ENCODE peak calls at places on chromosomes 13 and 19, in four cellular contexts. F is DND-41, I is brain microvascular endothelial cell, D is IMR-90. V is an unnamed sample.

GRCh38 chr19:51690359-51691121 is 2.6 kb upstream of the SPACA6 start:
- DNase-seq in F (no peak), I (peak; percentile 59), D (peak; percentile 68), V (no peak)

GRCh38 chr13:45219123-45219891 is 18.5 kb upstream of the KCTD4 start:
- DNase-seq in F (no peak), I (no peak), D (no peak), V (peak; percentile 41)

GRCh38 chr13:59755647-59756290 is 408.0 kb downstream of the DIAPH3 start:
- DNase-seq in F (no peak), I (no peak), D (no peak), V (peak; percentile 45)

GRCh38 chr13:41931337-41931736 is 29.6 kb downstream of the VWA8 start:
- DNase-seq in F (no peak), I (no peak), D (peak; percentile 69), V (no peak)

GRCh38 chr13:98279473-98280175 is 102.6 kb upstream of the RNF113B start:
- DNase-seq in F (peak; percentile 4), I (no peak), D (no peak), V (no peak)

GRCh38 chr13:50357586-50358118 is 342.4 kb downstream of the KCNRG start:
- DNase-seq in F (no peak), I (peak; percentile 83), D (peak; percentile 93), V (peak; percentile 34)

GRCh38 chr19:7888145-7888825 is at the start of gene LRRC8E:
- DNase-seq in F (no peak), I (peak; percentile 64), D (peak; percentile 55), V (no peak)

GRCh38 chr19:42081584-42082258 is 5.8 kb downstream of the ZNF574 start:
- DNase-seq in F (no peak), I (peak; percentile 43), D (peak; percentile 65), V (no peak)

GRCh38 chr13:111981446-111982165 is 85.3 kb upstream of the SOX1 start:
- DNase-seq in F (no peak), I (no peak), D (no peak), V (no peak)

GRCh38 chr19:51651216-51651846 is 4.7 kb upstream of the SIGLEC14 start:
- DNase-seq in F (no peak), I (no peak), D (no peak), V (no peak)

GRCh38 chr13:64850017-64850416 is 2380.1 kb downstream of the PCDH9 start:
- DNase-seq in F (no peak), I (no peak), D (no peak), V (no peak)

GRCh38 chr13:77698211-77699058 is 948 bp downstream of the SLAIN1 start:
- DNase-seq in F (peak; percentile 48), I (no peak), D (no peak), V (no peak)

GRCh38 chr13:44770951-44771350 is 194.8 kb upstream of the TSC22D1 start:
- DNase-seq in F (no peak), I (no peak), D (no peak), V (no peak)

GRCh38 chr19:38852231-38853044 is 2.7 kb upstream of the HNRNPL start:
- DNase-seq in F (peak; percentile 51), I (peak; percentile 43), D (peak; percentile 79), V (no peak)

GRCh38 chr13:49749852-49750251 is 42.6 kb downstream of the KPNA3 start:
- DNase-seq in F (no peak), I (no peak), D (peak; percentile 63), V (peak; percentile 41)

GRCh38 chr13:41465215-41465907 is 8.0 kb downstream of the RGCC start:
- DNase-seq in F (peak; percentile 96), I (peak; percentile 85), D (peak; percentile 94), V (peak; percentile 59)

GRCh38 chr13:92346046-92346445 is 880.6 kb upstream of the GPC6 start:
- DNase-seq in F (no peak), I (no peak), D (no peak), V (no peak)

GRCh38 chr13:74795526-74795925 is 661.3 kb upstream of the KLF12 start:
- DNase-seq in F (no peak), I (no peak), D (no peak), V (no peak)

GRCh38 chr13:45621950-45622349 is 6.4 kb upstream of the ERICH6B start:
- DNase-seq in F (peak; percentile 40), I (no peak), D (no peak), V (no peak)

GRCh38 chr13:104984296-104984818 is 1551.1 kb downstream of the EFNB2 start:
- DNase-seq in F (peak; percentile 91), I (peak; percentile 81), D (peak; percentile 12), V (peak; percentile 2)

GRCh38 chr19:16355293-16356043 is 30.8 kb downstream of the KLF2 start:
- DNase-seq in F (no peak), I (peak; percentile 57), D (no peak), V (no peak)

GRCh38 chr13:111922086-111922485 is 144.9 kb upstream of the SOX1 start:
- DNase-seq in F (no peak), I (no peak), D (no peak), V (no peak)

GRCh38 chr13:36131215-36131930 is at the start of gene DCLK1:
- DNase-seq in F (no peak), I (peak; percentile 33), D (no peak), V (peak; percentile 4)

GRCh38 chr19:19062454-19063182 is 1.2 kb upstream of the SLC25A42 start:
- DNase-seq in F (peak; percentile 30), I (peak; percentile 11), D (peak; percentile 63), V (no peak)

GRCh38 chr19:58562126-58563033 is 4.0 kb upstream of the UBE2M start:
- DNase-seq in F (no peak), I (no peak), D (peak; percentile 39), V (peak; percentile 40)

GRCh38 chr19:1868971-1869370 is 5.6 kb upstream of the KLF16 start:
- DNase-seq in F (no peak), I (no peak), D (no peak), V (no peak)

GRCh38 chr13:99984463-99985242 is 3.1 kb downstream of the ZIC2 start:
- DNase-seq in F (no peak), I (no peak), D (no peak), V (no peak)

GRCh38 chr13:21594715-21595545 is 9.0 kb downstream of the MICU2 start:
- DNase-seq in F (no peak), I (no peak), D (no peak), V (no peak)

GRCh38 chr19:17542042-17542441 is 13.4 kb upstream of the COLGALT1 start:
- DNase-seq in F (no peak), I (no peak), D (no peak), V (no peak)

GRCh38 chr19:49881672-49882394 is 4.3 kb downstream of the TBC1D17 start:
- DNase-seq in F (no peak), I (no peak), D (no peak), V (no peak)

GRCh38 chr13:99922631-99923404 is 48.7 kb downstream of the ZIC5 start:
- DNase-seq in F (no peak), I (no peak), D (no peak), V (no peak)

GRCh38 chr13:25300861-25301346 is 521 bp upstream of the NUP58 start:
- DNase-seq in F (no peak), I (no peak), D (no peak), V (no peak)

GRCh38 chr19:10505583-10506229 is 2.5 kb upstream of the KEAP1 start:
- DNase-seq in F (peak; percentile 80), I (peak; percentile 56), D (peak; percentile 50), V (peak; percentile 50)

GRCh38 chr13:26785845-26786630 is 25.5 kb upstream of the GPR12 start:
- DNase-seq in F (peak; percentile 80), I (no peak), D (no peak), V (no peak)
- H3K27me3 ChIP-seq in F (peaks cover 6% of the 10 kb centered on the region), I (no peaks in the 10 kb centered on the region), D (peaks cover 7% of the 10 kb centered on the region), V (no peaks in the 10 kb centered on the region)

DNA sequence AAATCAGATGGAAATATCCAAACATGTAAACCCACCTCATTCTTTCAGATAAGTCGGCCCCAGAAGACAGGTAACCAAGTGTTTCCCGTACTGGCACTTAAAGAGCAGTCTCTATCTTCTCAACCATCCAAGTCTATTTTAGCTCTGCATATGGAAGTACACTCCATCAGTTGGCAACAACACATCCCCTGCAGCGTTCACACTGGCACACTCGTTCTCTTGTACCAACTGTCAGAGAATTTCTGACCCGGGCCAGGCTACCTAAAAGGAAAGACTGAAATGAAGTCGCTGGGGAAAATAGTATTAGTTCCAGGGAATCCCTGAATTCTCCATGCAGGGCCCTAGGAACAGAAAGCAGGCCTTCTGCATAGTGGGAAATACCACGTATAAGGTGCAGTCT is 109.3 kb downstream of the RXFP2 start:
- DNase-seq in F (no peak), I (no peak), D (no peak), V (no peak)
- H3K27me3 ChIP-seq in F (peaks cover 36% of the 10 kb centered on the region), I (no peaks in the 10 kb centered on the region), D (peaks cover 37% of the 10 kb centered on the region), V (peaks cover 51% of the 10 kb centered on the region)

GRCh38 chr19:35847911-35848310 is 4.4 kb downstream of the NPHS1 start:
- DNase-seq in F (no peak), I (no peak), D (no peak), V (no peak)
- H3K27me3 ChIP-seq in F (no peaks in the 10 kb centered on the region), I (peaks cover 42% of the 10 kb centered on the region), D (peaks cover 75% of the 10 kb centered on the region), V (peaks cover 50% of the 10 kb centered on the region)

GRCh38 chr19:46428278-46429141 is at the start of gene PNMA8C:
- DNase-seq in F (no peak), I (peak; percentile 57), D (peak; percentile 63), V (no peak)
- H3K27me3 ChIP-seq in F (no peaks in the 10 kb centered on the region), I (peaks cover 2% of the 10 kb centered on the region), D (peaks cover 3% of the 10 kb centered on the region), V (peaks cover 14% of the 10 kb centered on the region)

DNA sequence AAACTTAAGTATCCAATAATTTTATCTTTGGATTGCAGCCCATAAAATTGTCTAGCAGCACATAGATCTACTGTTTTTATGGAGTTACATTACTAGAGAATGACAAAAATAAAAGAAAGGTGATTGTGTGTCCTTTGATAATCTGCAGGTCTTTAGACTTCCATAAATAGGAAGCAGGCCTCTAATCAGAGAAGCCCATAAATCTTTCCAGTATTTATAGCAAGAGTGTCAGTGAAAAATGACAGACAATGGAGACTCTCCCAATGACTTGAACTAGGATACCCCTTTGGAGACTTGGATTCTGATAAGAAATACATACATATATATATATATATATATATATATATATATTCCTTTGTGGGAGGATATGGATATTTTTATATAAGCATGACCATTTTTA is 351.2 kb downstream of the PCDH17 start:
- DNase-seq in F (no peak), I (no peak), D (no peak), V (no peak)
- H3K27me3 ChIP-seq in F (no peaks in the 10 kb centered on the region), I (no peaks in the 10 kb centered on the region), D (no peaks in the 10 kb centered on the region), V (no peaks in the 10 kb centered on the region)

V was measured in foreskin keratinocyte.